ENCODE peak calls at places on chromosomes 13 and 19, in ten cellular contexts. Z is AG10803; P is heart right ventricle; B is posterior vena cava; H is activated CD4-positive, alpha-beta T cell treated with anti-CD3 and anti-CD28 coated beads for 36 hours; L is WTC11; M is Ammon's horn; O is stimulated activated CD4-positive, alpha-beta T cell treated with anti-CD3 and anti-CD28 coated beads, Interleukin-2, amount 100 ng/mL, for 48 hours; W is effector CD4-positive, alpha-beta T cell; D is OCI-LY7. Y is an unnamed sample.

GRCh38 chr13:38872693-38873092 is 117.9 kb downstream of the STOML3 start:
- DNase-seq in Z (peak), P (peak), B (no peak), H (peak), L (peak), M (peak), O (peak), W (no peak), D (peak), Y (no peak)

GRCh38 chr19:51097166-51097736 is 11.0 kb downstream of the CTU1 start:
- DNase-seq in Z (peak), P (peak), B (peak), H (peak), L (peak), M (peak), O (peak), W (peak), D (peak), Y (peak)

GRCh38 chr19:33207040-33207620 is 13.0 kb downstream of the LRP3 start:
- DNase-seq in Z (no peak), P (no peak), B (no peak), H (no peak), L (no peak), M (no peak), O (no peak), W (no peak), D (no peak), Y (no peak)

GRCh38 chr19:3899531-3900294 is 19.2 kb downstream of the ATCAY start:
- DNase-seq in Z (peak), P (no peak), B (no peak), H (no peak), L (no peak), M (peak), O (no peak), W (no peak), D (no peak), Y (no peak)

GRCh38 chr13:109672545-109672944 is 113.8 kb downstream of the IRS2 start:
- DNase-seq in Z (peak), P (no peak), B (no peak), H (no peak), L (no peak), M (no peak), O (no peak), W (no peak), D (no peak), Y (peak)

GRCh38 chr13:110371550-110372465 is 64.7 kb downstream of the COL4A2 start:
- DNase-seq in Z (no peak), P (no peak), B (peak), H (no peak), L (no peak), M (no peak), O (no peak), W (no peak), D (no peak), Y (no peak)

GRCh38 chr19:4556574-4557185 is 2.8 kb downstream of the SEMA6B start:
- DNase-seq in Z (no peak), P (no peak), B (no peak), H (peak), L (peak), M (no peak), O (peak), W (no peak), D (peak), Y (peak)

GRCh38 chr13:67117010-67117550 is 113.1 kb downstream of the PCDH9 start:
- DNase-seq in Z (no peak), P (no peak), B (no peak), H (no peak), L (no peak), M (peak), O (no peak), W (no peak), D (no peak), Y (no peak)

GRCh38 chr19:51168571-51169282 is 26.6 kb downstream of the SIGLEC7 start:
- DNase-seq in Z (no peak), P (no peak), B (no peak), H (no peak), L (no peak), M (no peak), O (no peak), W (no peak), D (no peak), Y (no peak)

GRCh38 chr19:46976845-46977320 is 42.8 kb upstream of the NPAS1 start:
- DNase-seq in Z (peak), P (no peak), B (no peak), H (no peak), L (peak), M (no peak), O (no peak), W (no peak), D (no peak), Y (peak)

GRCh38 chr19:9958451-9958850 is 22.1 kb upstream of the OLFM2 start:
- DNase-seq in Z (peak), P (no peak), B (no peak), H (no peak), L (no peak), M (no peak), O (no peak), W (no peak), D (no peak), Y (peak)

GRCh38 chr13:48235100-48235813 is 2.3 kb downstream of the ITM2B start:
- DNase-seq in Z (peak), P (peak), B (no peak), H (no peak), L (no peak), M (peak), O (no peak), W (no peak), D (peak), Y (no peak)

GRCh38 chr19:3061214-3062161 is 807 bp downstream of the TLE5 start:
- DNase-seq in Z (peak), P (peak), B (no peak), H (peak), L (no peak), M (peak), O (peak), W (peak), D (peak), Y (no peak)

GRCh38 chr19:41264581-41265375 is 606 bp downstream of the HNRNPUL1 start:
- DNase-seq in Z (peak), P (peak), B (peak), H (peak), L (peak), M (peak), O (peak), W (peak), D (peak), Y (peak)

GRCh38 chr19:34298891-34299510 is 44.6 kb downstream of the GARRE1 start:
- DNase-seq in Z (no peak), P (no peak), B (no peak), H (no peak), L (no peak), M (no peak), O (no peak), W (no peak), D (no peak), Y (no peak)

GRCh38 chr19:35889370-35890112 is 10.8 kb downstream of the NFKBID start:
- DNase-seq in Z (no peak), P (no peak), B (no peak), H (no peak), L (no peak), M (no peak), O (no peak), W (no peak), D (no peak), Y (no peak)

GRCh38 chr19:8638078-8638619 is 7.7 kb downstream of the NFILZ start:
- DNase-seq in Z (peak), P (no peak), B (no peak), H (peak), L (no peak), M (peak), O (no peak), W (no peak), D (no peak), Y (no peak)

GRCh38 chr13:46126552-46127171 is 21.8 kb upstream of the CPB2 start:
- DNase-seq in Z (peak), P (peak), B (peak), H (peak), L (peak), M (peak), O (peak), W (peak), D (peak), Y (peak)

GRCh38 chr13:113927661-113928581 is 46.0 kb downstream of the C13orf46 start:
- DNase-seq in Z (peak), P (peak), B (peak), H (no peak), L (peak), M (no peak), O (no peak), W (no peak), D (no peak), Y (peak)

GRCh38 chr19:30046522-30046921 is 104.5 kb downstream of the URI1 start:
- DNase-seq in Z (no peak), P (no peak), B (no peak), H (peak), L (no peak), M (peak), O (no peak), W (no peak), D (peak), Y (peak)

GRCh38 chr13:24737042-24737441 is 26.9 kb upstream of the RNF17 start:
- DNase-seq in Z (no peak), P (no peak), B (no peak), H (no peak), L (peak), M (no peak), O (no peak), W (no peak), D (no peak), Y (no peak)

GRCh38 chr13:34578471-34578870 is 363.6 kb upstream of the NBEA start:
- DNase-seq in Z (peak), P (no peak), B (no peak), H (no peak), L (no peak), M (no peak), O (no peak), W (no peak), D (no peak), Y (peak)

GRCh38 chr13:93338030-93338429 is 111.4 kb downstream of the GPC6 start:
- DNase-seq in Z (no peak), P (no peak), B (no peak), H (no peak), L (no peak), M (no peak), O (no peak), W (no peak), D (no peak), Y (no peak)

GRCh38 chr19:16542045-16542893 is at the start of gene CHERP:
- DNase-seq in Z (peak), P (peak), B (peak), H (peak), L (peak), M (peak), O (peak), W (peak), D (peak), Y (peak)

GRCh38 chr13:102678339-102679122 is 16.3 kb downstream of the METTL21C start:
- DNase-seq in Z (no peak), P (no peak), B (no peak), H (no peak), L (no peak), M (no peak), O (no peak), W (no peak), D (no peak), Y (no peak)

GRCh38 chr13:76016799-76017198 is 380.7 kb downstream of the LMO7 start:
- DNase-seq in Z (peak), P (no peak), B (no peak), H (peak), L (peak), M (peak), O (no peak), W (no peak), D (peak), Y (peak)

GRCh38 chr13:61410669-61411297 is 4.9 kb downstream of the PCDH20 start:
- DNase-seq in Z (peak), P (no peak), B (no peak), H (no peak), L (no peak), M (no peak), O (no peak), W (no peak), D (peak), Y (no peak)

GRCh38 chr19:2315818-2316353 is 7.9 kb upstream of the LINGO3 start:
- DNase-seq in Z (peak), P (peak), B (peak), H (peak), L (peak), M (peak), O (no peak), W (no peak), D (peak), Y (peak)

GRCh38 chr19:35031072-35031881 is 1.0 kb downstream of the SCN1B start:
- DNase-seq in Z (peak), P (no peak), B (peak), H (no peak), L (peak), M (peak), O (no peak), W (no peak), D (no peak), Y (no peak)

GRCh38 chr19:23699521-23699860 is 12.5 kb upstream of the ZNF675 start:
- DNase-seq in Z (no peak), P (no peak), B (no peak), H (no peak), L (peak), M (no peak), O (no peak), W (no peak), D (no peak), Y (no peak)

GRCh38 chr19:53868091-53868891 is 608 bp downstream of the MYADM start:
- DNase-seq in Z (peak), P (peak), B (peak), H (peak), L (peak), M (no peak), O (no peak), W (no peak), D (no peak), Y (peak)

GRCh38 chr19:47778954-47779351 is 450 bp downstream of the SELENOW start:
- DNase-seq in Z (peak), P (peak), B (no peak), H (peak), L (no peak), M (peak), O (no peak), W (no peak), D (peak), Y (no peak)

GRCh38 chr13:32408296-32408998 is 19.5 kb downstream of the N4BP2L1 start:
- DNase-seq in Z (no peak), P (no peak), B (no peak), H (no peak), L (no peak), M (no peak), O (no peak), W (no peak), D (no peak), Y (no peak)

GRCh38 chr13:107203146-107203847 is 635.4 kb upstream of the ARGLU1 start:
- DNase-seq in Z (peak), P (peak), B (no peak), H (peak), L (peak), M (no peak), O (no peak), W (no peak), D (peak), Y (no peak)

GRCh38 chr19:45505151-45505995 is 1.9 kb upstream of the VASP start:
- DNase-seq in Z (no peak), P (no peak), B (no peak), H (no peak), L (no peak), M (no peak), O (no peak), W (no peak), D (no peak), Y (peak)

Y was measured in foreskin fibroblast.